ENCODE peak calls at places on chromosomes 12 and 14, in four cellular contexts. R is HCT116, J is K562, B is H1. W is an unnamed sample.

GRCh38 chr12:81005635-81006034 is 67.9 kb upstream of the LIN7A start:
- DNase-seq in R (no peak), J (no peak), B (no peak), W (no peak)

GRCh38 chr12:75481774-75482173 is 1.2 kb downstream of the GLIPR1 start:
- DNase-seq in R (no peak), J (no peak), B (no peak), W (no peak)

GRCh38 chr12:103503546-103504480 is 8.0 kb upstream of the C12orf42 start:
- DNase-seq in R (peak; percentile 16), J (peak; percentile 12), B (no peak), W (no peak)

GRCh38 chr14:63470877-63471565 is 72.2 kb downstream of the PPP2R5E start:
- DNase-seq in R (peak; percentile 16), J (no peak), B (no peak), W (peak; percentile 68)

GRCh38 chr12:132196038-132196872 is 52.0 kb downstream of the NOC4L start:
- DNase-seq in R (no peak), J (no peak), B (no peak), W (no peak)

GRCh38 chr12:116244474-116245090 is 32.9 kb downstream of the MED13L start:
- DNase-seq in R (no peak), J (no peak), B (no peak), W (no peak)

GRCh38 chr12:6273209-6273928 is 37.1 kb upstream of the PLEKHG6 start:
- DNase-seq in R (no peak), J (no peak), B (no peak), W (no peak)

GRCh38 chr12:49369723-49370145 is 2.5 kb downstream of the SPATS2 start:
- DNase-seq in R (no peak), J (peak; percentile 48), B (no peak), W (peak; percentile 79)

GRCh38 chr14:51431741-51432140 is 191.7 kb downstream of the TMX1 start:
- DNase-seq in R (no peak), J (no peak), B (no peak), W (no peak)

GRCh38 chr14:37167151-37168047 is 5.0 kb downstream of the SLC25A21 start:
- DNase-seq in R (no peak), J (peak; percentile 56), B (peak; percentile 60), W (no peak)

GRCh38 chr12:124123432-124124015 is 150.5 kb downstream of the ZNF664 start:
- DNase-seq in R (no peak), J (no peak), B (no peak), W (no peak)

GRCh38 chr14:85528080-85528881 is 1.7 kb upstream of the FLRT2 start:
- DNase-seq in R (no peak), J (no peak), B (no peak), W (no peak)

GRCh38 chr14:85531141-85531593 is 1.2 kb downstream of the FLRT2 start:
- DNase-seq in R (no peak), J (no peak), B (no peak), W (no peak)

GRCh38 chr14:85528882-85529585 is 910 bp upstream of the FLRT2 start:
- DNase-seq in R (no peak), J (no peak), B (no peak), W (no peak)

GRCh38 chr14:85530626-85531025 is 682 bp downstream of the FLRT2 start:
- DNase-seq in R (no peak), J (no peak), B (no peak), W (no peak)

GRCh38 chr14:85529803-85530574 is at the start of gene FLRT2:
- DNase-seq in R (no peak), J (no peak), B (no peak), W (no peak)
- TF ChIP-seq YY1 in R (no peak), J (no peak), B (no peak), W (no peak)

GRCh38 chr12:28313631-28314030 is 123.4 kb downstream of the CCDC91 start:
- DNase-seq in R (no peak), J (no peak), B (no peak), W (no peak)
- TF ChIP-seq YY1 in R (no peak), J (no peak), B (no peak), W (no peak)

GRCh38 chr12:93301171-93301570 is 76.6 kb upstream of the NUDT4 start:
- DNase-seq in R (no peak), J (no peak), B (no peak), W (no peak)

GRCh38 chr12:93300611-93301021 is 77.1 kb upstream of the NUDT4 start:
- DNase-seq in R (no peak), J (no peak), B (no peak), W (no peak)

GRCh38 chr12:93297536-93297935 is 80.2 kb upstream of the NUDT4 start:
- DNase-seq in R (no peak), J (no peak), B (no peak), W (no peak)

GRCh38 chr12:93297032-93297431 is 80.7 kb upstream of the NUDT4 start:
- DNase-seq in R (no peak), J (no peak), B (no peak), W (peak; percentile 75)

GRCh38 chr12:93299262-93299846 is 78.4 kb upstream of the NUDT4 start:
- DNase-seq in R (no peak), J (no peak), B (no peak), W (no peak)
- TF ChIP-seq YY1 in R (no peak), J (no peak), B (no peak), W (no peak)

DNA sequence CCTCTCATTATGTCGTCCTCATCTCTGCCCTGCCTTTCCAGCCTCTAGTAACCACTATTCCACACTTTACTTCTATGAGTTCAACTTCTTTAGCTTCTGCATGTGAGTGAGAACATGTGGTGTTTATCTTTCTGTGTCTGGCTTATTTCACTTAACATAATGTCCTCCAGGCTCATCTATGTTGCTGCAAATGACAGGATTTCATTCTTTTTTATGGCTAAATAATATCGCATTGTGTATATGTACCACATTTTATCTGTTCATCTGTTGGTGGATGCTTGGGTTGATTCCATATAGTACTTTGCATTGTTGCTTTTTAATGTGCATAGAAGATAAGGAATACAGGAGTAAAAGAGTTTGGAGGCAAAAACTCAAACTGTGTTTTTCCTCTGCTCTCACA is 24.7 kb upstream of the FLVCR2 start:
- DNase-seq in R (no peak), J (no peak), B (no peak), W (no peak)
- TF ChIP-seq YY1 in R (no peak), J (no peak), B (no peak), W (no peak)

DNA sequence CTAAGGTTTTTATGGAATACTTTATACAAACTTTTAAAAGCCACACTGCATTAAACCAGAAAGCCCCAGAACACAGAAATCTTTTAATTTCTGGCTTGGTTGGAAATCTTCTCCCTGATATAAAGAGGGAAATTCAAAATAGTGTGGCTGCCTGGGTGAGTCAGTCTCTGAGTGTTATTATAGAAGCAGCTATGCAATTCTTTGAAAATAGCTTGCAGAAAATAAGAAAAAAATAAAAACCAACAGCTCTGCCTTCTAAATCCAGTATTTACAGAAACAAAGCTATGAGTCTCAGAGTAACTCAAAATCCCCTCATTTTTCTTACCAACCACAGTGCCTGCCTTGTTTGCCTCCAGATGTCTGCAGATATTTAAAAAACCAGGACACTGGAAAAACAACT is 68.5 kb upstream of the FERMT2 start:
- DNase-seq in R (no peak), J (no peak), B (no peak), W (no peak)
- TF ChIP-seq YY1 in R (no peak), J (no peak), B (no peak), W (no peak)